ENCODE peak calls at places on chromosomes 12 and 14, in nine cellular contexts. One of them, this sample, is unnamed.

GRCh38 chr14:29584992-29585391 is 342.7 kb downstream of the PRKD1 start:
- DNase-seq in LoVo: no peak
- DNase-seq in stimulated activated CD8-positive, alpha-beta memory T cell treated with anti-CD3 and anti-CD28 coated beads, Interleukin-2, amount 100 ng/mL, for 1 hour: no peak
- DNase-seq in Right ventricle myocardium superior: peak
- DNase-seq in iris pigment epithelial cell: peak
- DNase-seq in HuH-7.5: peak
- DNase-seq in GM04504: peak
- DNase-seq in tibial artery: peak
- DNase-seq in CD4-positive, CD25-positive, alpha-beta regulatory T cell: no peak
- DNase-seq in this sample: peak

GRCh38 chr12:89574736-89575208 is 48.9 kb upstream of the POC1B start:
- DNase-seq in iris pigment epithelial cell: peak
- DNase-seq in stimulated activated CD8-positive, alpha-beta memory T cell treated with anti-CD3 and anti-CD28 coated beads, Interleukin-2, amount 100 ng/mL, for 1 hour: no peak
- DNase-seq in LoVo: no peak
- DNase-seq in tibial artery: no peak
- DNase-seq in GM04504: peak
- DNase-seq in Right ventricle myocardium superior: no peak
- DNase-seq in HuH-7.5: no peak
- DNase-seq in CD4-positive, CD25-positive, alpha-beta regulatory T cell: no peak
- DNase-seq in this sample: no peak

GRCh38 chr12:120402217-120402616 is 33.3 kb upstream of the MSI1 start:
- DNase-seq in GM04504: no peak
- DNase-seq in HuH-7.5: no peak
- DNase-seq in stimulated activated CD8-positive, alpha-beta memory T cell treated with anti-CD3 and anti-CD28 coated beads, Interleukin-2, amount 100 ng/mL, for 1 hour: no peak
- DNase-seq in Right ventricle myocardium superior: no peak
- DNase-seq in CD4-positive, CD25-positive, alpha-beta regulatory T cell: no peak
- DNase-seq in LoVo: no peak
- DNase-seq in iris pigment epithelial cell: no peak
- DNase-seq in tibial artery: no peak
- DNase-seq in this sample: no peak

GRCh38 chr12:110858848-110859247 is 12.1 kb downstream of the CCDC63 start:
- DNase-seq in Right ventricle myocardium superior: no peak
- DNase-seq in CD4-positive, CD25-positive, alpha-beta regulatory T cell: no peak
- DNase-seq in GM04504: no peak
- DNase-seq in iris pigment epithelial cell: peak
- DNase-seq in HuH-7.5: no peak
- DNase-seq in LoVo: no peak
- DNase-seq in stimulated activated CD8-positive, alpha-beta memory T cell treated with anti-CD3 and anti-CD28 coated beads, Interleukin-2, amount 100 ng/mL, for 1 hour: no peak
- DNase-seq in tibial artery: no peak
- DNase-seq in this sample: no peak

GRCh38 chr14:21015312-21015711 is 9.5 kb downstream of the NDRG2 start:
- DNase-seq in iris pigment epithelial cell: no peak
- DNase-seq in Right ventricle myocardium superior: no peak
- DNase-seq in tibial artery: no peak
- DNase-seq in HuH-7.5: no peak
- DNase-seq in stimulated activated CD8-positive, alpha-beta memory T cell treated with anti-CD3 and anti-CD28 coated beads, Interleukin-2, amount 100 ng/mL, for 1 hour: no peak
- DNase-seq in GM04504: no peak
- DNase-seq in CD4-positive, CD25-positive, alpha-beta regulatory T cell: no peak
- DNase-seq in LoVo: no peak
- DNase-seq in this sample: no peak

GRCh38 chr12:121812921-121813896 is 9.4 kb downstream of the SETD1B start:
- DNase-seq in GM04504: no peak
- DNase-seq in Right ventricle myocardium superior: peak
- DNase-seq in LoVo: no peak
- DNase-seq in tibial artery: peak
- DNase-seq in CD4-positive, CD25-positive, alpha-beta regulatory T cell: no peak
- DNase-seq in HuH-7.5: no peak
- DNase-seq in stimulated activated CD8-positive, alpha-beta memory T cell treated with anti-CD3 and anti-CD28 coated beads, Interleukin-2, amount 100 ng/mL, for 1 hour: no peak
- DNase-seq in iris pigment epithelial cell: no peak
- DNase-seq in this sample: no peak

GRCh38 chr14:99475179-99475578 is 5.5 kb downstream of the SETD3 start:
- DNase-seq in GM04504: no peak
- DNase-seq in iris pigment epithelial cell: peak
- DNase-seq in tibial artery: no peak
- DNase-seq in HuH-7.5: no peak
- DNase-seq in CD4-positive, CD25-positive, alpha-beta regulatory T cell: no peak
- DNase-seq in stimulated activated CD8-positive, alpha-beta memory T cell treated with anti-CD3 and anti-CD28 coated beads, Interleukin-2, amount 100 ng/mL, for 1 hour: no peak
- DNase-seq in LoVo: no peak
- DNase-seq in Right ventricle myocardium superior: no peak
- DNase-seq in this sample: no peak

GRCh38 chr14:67429651-67430205 is 17.8 kb upstream of the PLEK2 start:
- DNase-seq in CD4-positive, CD25-positive, alpha-beta regulatory T cell: no peak
- DNase-seq in iris pigment epithelial cell: no peak
- DNase-seq in stimulated activated CD8-positive, alpha-beta memory T cell treated with anti-CD3 and anti-CD28 coated beads, Interleukin-2, amount 100 ng/mL, for 1 hour: no peak
- DNase-seq in GM04504: peak
- DNase-seq in LoVo: no peak
- DNase-seq in Right ventricle myocardium superior: no peak
- DNase-seq in tibial artery: no peak
- DNase-seq in HuH-7.5: no peak
- DNase-seq in this sample: no peak

GRCh38 chr12:116040412-116040811 is 237.1 kb downstream of the MED13L start:
- DNase-seq in Right ventricle myocardium superior: no peak
- DNase-seq in CD4-positive, CD25-positive, alpha-beta regulatory T cell: no peak
- DNase-seq in LoVo: no peak
- DNase-seq in GM04504: no peak
- DNase-seq in iris pigment epithelial cell: peak
- DNase-seq in HuH-7.5: no peak
- DNase-seq in tibial artery: no peak
- DNase-seq in stimulated activated CD8-positive, alpha-beta memory T cell treated with anti-CD3 and anti-CD28 coated beads, Interleukin-2, amount 100 ng/mL, for 1 hour: no peak
- DNase-seq in this sample: no peak

GRCh38 chr12:12720637-12721250 is 3.6 kb downstream of the CDKN1B start:
- DNase-seq in stimulated activated CD8-positive, alpha-beta memory T cell treated with anti-CD3 and anti-CD28 coated beads, Interleukin-2, amount 100 ng/mL, for 1 hour: no peak
- DNase-seq in LoVo: peak
- DNase-seq in Right ventricle myocardium superior: no peak
- DNase-seq in GM04504: no peak
- DNase-seq in HuH-7.5: no peak
- DNase-seq in CD4-positive, CD25-positive, alpha-beta regulatory T cell: no peak
- DNase-seq in tibial artery: no peak
- DNase-seq in iris pigment epithelial cell: no peak
- DNase-seq in this sample: no peak